ENCODE peak calls at places on chromosomes 1 and 21, in nine cellular contexts. U is fibroblast of villous mesenchyme, R is tibial artery, X is lower leg skin, F is fibroblast of the aortic adventitia, M is ascending aorta, H is left lung, Z is B cell, W is epithelial cell of esophagus. E is an unnamed sample.

GRCh38 chr1:208476825-208477170 is 232.6 kb upstream of the PLXNA2 start:
- DNase-seq in U (no peak), R (no peak), X (no peak), F (no peak), M (no peak), H (no peak), Z (no peak), W (no peak), E (no peak)

GRCh38 chr1:201731592-201731991 is 97.4 kb upstream of the IPO9 start:
- DNase-seq in U (peak), R (no peak), X (no peak), F (no peak), M (no peak), H (no peak), Z (no peak), W (no peak), E (no peak)

GRCh38 chr1:221622389-221622788 is 119.5 kb downstream of the DUSP10 start:
- DNase-seq in U (no peak), R (no peak), X (no peak), F (no peak), M (no peak), H (no peak), Z (no peak), W (no peak), E (no peak)

GRCh38 chr1:47894718-47895393 is 102.3 kb downstream of the TRABD2B start:
- DNase-seq in U (peak), R (peak), X (peak), F (no peak), M (no peak), H (peak), Z (no peak), W (peak), E (no peak)

GRCh38 chr1:157968503-157968902 is 24.9 kb upstream of the KIRREL1 start:
- DNase-seq in U (peak), R (peak), X (peak), F (peak), M (peak), H (no peak), Z (no peak), W (peak), E (no peak)

GRCh38 chr1:208291923-208292711 is 47.9 kb upstream of the PLXNA2 start:
- DNase-seq in U (no peak), R (no peak), X (no peak), F (peak), M (no peak), H (no peak), Z (no peak), W (no peak), E (no peak)

GRCh38 chr21:41952568-41953248 is 1.1 kb downstream of the C2CD2 start:
- DNase-seq in U (no peak), R (no peak), X (no peak), F (peak), M (no peak), H (no peak), Z (no peak), W (no peak), E (no peak)

GRCh38 chr1:57623039-57623790 is 199.4 kb upstream of the DAB1 start:
- DNase-seq in U (no peak), R (no peak), X (no peak), F (no peak), M (no peak), H (no peak), Z (no peak), W (no peak), E (peak)

GRCh38 chr1:46521417-46521816 is 30.0 kb downstream of the KNCN start:
- DNase-seq in U (no peak), R (no peak), X (no peak), F (no peak), M (no peak), H (no peak), Z (no peak), W (no peak), E (no peak)

GRCh38 chr1:67525053-67525760 is 95.0 kb upstream of the SERBP1 start:
- DNase-seq in U (no peak), R (no peak), X (no peak), F (no peak), M (no peak), H (no peak), Z (no peak), W (no peak), E (no peak)

GRCh38 chr1:15425961-15426360 is 12.3 kb upstream of the CTRC start:
- DNase-seq in U (no peak), R (no peak), X (no peak), F (no peak), M (no peak), H (no peak), Z (no peak), W (no peak), E (no peak)

GRCh38 chr1:15424981-15425380 is 13.3 kb upstream of the CTRC start:
- DNase-seq in U (no peak), R (no peak), X (no peak), F (no peak), M (no peak), H (no peak), Z (no peak), W (no peak), E (no peak)

GRCh38 chr1:15427280-15427666 is 11.0 kb upstream of the CTRC start:
- DNase-seq in U (no peak), R (no peak), X (no peak), F (no peak), M (no peak), H (no peak), Z (no peak), W (no peak), E (no peak)

GRCh38 chr1:15425521-15425920 is 12.7 kb upstream of the CTRC start:
- DNase-seq in U (no peak), R (no peak), X (no peak), F (no peak), M (no peak), H (no peak), Z (no peak), W (no peak), E (no peak)

DNA sequence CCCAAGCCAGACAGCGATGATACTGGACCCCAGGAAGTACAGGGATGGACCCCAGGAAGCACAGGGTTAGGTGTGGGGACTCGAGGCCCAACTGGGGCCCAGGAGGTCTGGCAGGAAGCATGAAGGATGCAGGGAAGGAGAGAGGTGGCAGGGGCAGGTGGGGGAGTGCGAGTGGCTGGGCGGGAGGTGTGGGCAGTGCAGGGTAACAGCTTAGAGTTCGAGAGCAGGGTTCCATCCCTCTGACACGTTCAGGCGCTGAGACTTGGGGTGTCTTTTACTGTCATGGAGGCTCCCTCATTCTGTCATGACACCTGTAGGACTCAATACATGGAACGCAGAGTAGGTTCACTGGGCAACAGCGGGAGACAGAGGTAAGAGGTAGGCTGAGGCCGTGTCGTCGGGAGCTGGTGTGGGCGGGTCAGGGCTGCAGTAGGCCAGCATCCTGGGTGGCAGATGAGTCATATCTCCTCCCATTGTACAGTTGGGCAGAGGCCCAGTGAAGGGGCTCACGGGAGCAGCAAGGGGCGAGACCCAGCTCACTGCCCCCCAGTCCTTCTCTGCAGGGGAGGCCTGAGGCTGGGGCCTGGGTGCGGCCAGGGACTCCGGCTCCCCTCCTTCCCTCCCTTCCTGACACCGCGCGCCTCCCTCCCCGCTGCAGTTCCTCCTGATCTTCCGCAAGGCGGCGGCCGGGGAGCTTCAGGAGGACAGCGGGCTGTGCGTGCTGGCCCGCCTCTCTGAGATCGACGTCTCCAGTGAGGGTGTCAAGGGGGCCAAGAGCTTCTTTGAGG is 11.6 kb upstream of the CTRC start:
- DNase-seq in U (peak), R (no peak), X (no peak), F (no peak), M (no peak), H (no peak), Z (no peak), W (peak), E (no peak)
- TF ChIP-seq CTCF in U (peak), R (no peak), X (no peak), F (no peak), M (no peak), H (peak), Z (no peak), W (no peak), E (no peak)

DNA sequence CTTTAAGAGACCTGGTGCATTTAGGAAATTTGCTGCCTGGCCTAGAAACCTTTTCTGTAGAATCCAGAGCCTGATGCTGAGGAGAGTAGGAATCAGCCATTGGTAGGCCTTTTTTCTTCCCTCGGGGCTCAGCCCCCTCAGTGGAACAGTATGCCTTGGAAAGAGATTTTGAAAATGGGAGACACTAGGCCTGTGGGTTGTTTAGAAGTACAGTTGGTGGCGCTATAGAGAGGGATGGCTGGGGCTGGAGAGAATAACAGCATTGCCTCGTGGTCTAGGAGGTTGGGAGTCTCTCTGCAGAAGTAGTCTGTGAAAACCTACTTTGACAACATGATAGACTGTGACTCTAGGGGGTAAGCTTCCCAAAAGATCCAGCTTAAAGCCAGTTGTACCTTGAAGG is 8.2 kb downstream of the KIF2C start:
- DNase-seq in U (no peak), R (no peak), X (no peak), F (no peak), M (no peak), H (no peak), Z (no peak), W (no peak), E (no peak)
- TF ChIP-seq CTCF in U (no peak), R (no peak), X (no peak), F (no peak), M (no peak), H (no peak), Z (no peak), W (no peak), E (no peak)

DNA sequence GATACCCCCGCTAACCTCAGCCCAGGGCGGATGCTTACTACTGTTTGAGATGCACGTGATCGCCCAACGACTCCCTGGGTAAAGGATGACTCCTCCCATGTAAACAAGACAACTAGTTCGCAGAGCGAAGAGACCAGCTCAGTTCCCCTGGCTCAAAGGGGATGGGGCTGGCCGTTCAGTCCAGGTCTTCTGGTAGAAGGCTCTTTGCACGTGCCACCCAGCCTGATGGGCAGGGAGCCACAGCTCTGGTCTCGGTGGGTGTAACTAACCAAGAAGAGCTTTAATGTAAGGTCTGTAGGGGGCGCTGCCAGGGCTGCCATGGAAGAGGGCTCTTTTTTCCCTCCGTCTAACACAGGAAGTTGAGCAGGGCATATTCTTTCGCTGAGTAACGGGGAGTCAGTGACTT is 49.4 kb upstream of the PARP1 start:
- DNase-seq in U (no peak), R (no peak), X (no peak), F (no peak), M (no peak), H (no peak), Z (no peak), W (no peak), E (peak)
- TF ChIP-seq CTCF in U (no peak), R (no peak), X (no peak), F (no peak), M (no peak), H (no peak), Z (peak), W (no peak), E (peak)

GRCh38 chr1:233320023-233320422 is 7.5 kb upstream of the MAP3K21 start:
- DNase-seq in U (no peak), R (no peak), X (no peak), F (no peak), M (no peak), H (no peak), Z (no peak), W (no peak), E (no peak)
- TF ChIP-seq CTCF in U (no peak), R (no peak), X (no peak), F (no peak), M (no peak), H (no peak), Z (no peak), W (no peak), E (no peak)

DNA sequence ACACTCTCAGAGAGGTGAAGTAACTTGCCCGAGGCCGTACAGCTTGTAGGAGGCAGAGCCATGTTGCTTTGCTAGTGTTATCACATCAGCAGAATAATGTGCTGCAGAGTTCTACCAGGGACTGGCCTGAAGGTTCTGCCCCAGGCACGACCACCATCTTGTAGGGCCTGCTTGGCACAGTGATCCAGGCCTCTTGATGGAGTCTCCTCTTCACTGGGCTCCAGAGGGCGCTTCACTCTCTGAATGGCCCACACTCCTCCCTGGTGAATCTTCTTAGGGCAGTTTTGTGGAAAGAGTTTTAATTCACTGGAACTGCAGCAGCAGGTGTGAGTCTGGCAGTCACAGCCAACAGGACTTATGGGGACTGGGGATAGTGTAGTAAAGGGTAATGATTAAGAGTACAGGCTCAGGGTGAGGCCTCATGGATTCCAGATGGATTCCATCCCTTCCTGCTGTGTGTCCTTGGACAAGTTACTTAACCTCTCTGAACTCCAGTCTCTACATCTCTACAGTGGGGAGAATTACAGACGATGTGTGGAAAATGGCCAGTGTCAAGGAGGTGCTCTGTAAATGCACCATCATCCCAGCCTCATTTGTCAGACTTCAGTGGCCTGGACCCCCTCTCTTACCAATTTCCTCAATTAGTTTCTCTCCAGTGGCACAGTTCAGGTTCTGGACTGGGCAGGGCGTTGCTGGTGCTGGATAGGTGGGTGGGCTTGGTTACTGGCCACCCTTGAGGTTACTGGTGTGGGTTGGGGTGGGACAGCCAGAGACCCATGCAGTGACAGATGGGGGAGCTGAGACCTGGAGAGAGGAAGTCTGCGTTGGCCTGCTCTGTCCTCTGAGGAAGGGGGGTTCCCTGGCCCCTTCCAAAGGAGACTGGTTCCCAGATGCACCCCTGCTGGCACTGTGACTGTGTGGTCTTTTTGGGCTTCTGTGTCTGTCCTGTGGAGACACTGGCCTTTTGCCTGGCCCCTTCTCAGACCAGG is 45.9 kb upstream of the CSF3R start:
- DNase-seq in U (no peak), R (no peak), X (no peak), F (no peak), M (peak), H (no peak), Z (no peak), W (peak), E (no peak)
- TF ChIP-seq CTCF in U (no peak), R (no peak), X (no peak), F (no peak), M (no peak), H (no peak), Z (no peak), W (peak), E (no peak)

GRCh38 chr21:32749662-32750061 is 21.8 kb upstream of the SYNJ1 start:
- DNase-seq in U (no peak), R (no peak), X (no peak), F (no peak), M (no peak), H (no peak), Z (no peak), W (no peak), E (no peak)
- TF ChIP-seq CTCF in U (no peak), R (no peak), X (no peak), F (no peak), M (no peak), H (no peak), Z (no peak), W (no peak), E (no peak)

GRCh38 chr1:219573158-219573557 is 39.7 kb downstream of the ZC3H11B start:
- DNase-seq in U (no peak), R (no peak), X (no peak), F (no peak), M (no peak), H (no peak), Z (no peak), W (no peak), E (no peak)

GRCh38 chr1:219564072-219564471 is 48.8 kb downstream of the ZC3H11B start:
- DNase-seq in U (no peak), R (no peak), X (no peak), F (no peak), M (no peak), H (no peak), Z (no peak), W (no peak), E (no peak)

GRCh38 chr1:219563568-219563967 is 49.3 kb downstream of the ZC3H11B start:
- DNase-seq in U (no peak), R (no peak), X (no peak), F (no peak), M (no peak), H (no peak), Z (no peak), W (no peak), E (no peak)

GRCh38 chr1:219568728-219569127 is 44.2 kb downstream of the ZC3H11B start:
- DNase-seq in U (no peak), R (no peak), X (no peak), F (no peak), M (no peak), H (no peak), Z (no peak), W (peak), E (no peak)

DNA sequence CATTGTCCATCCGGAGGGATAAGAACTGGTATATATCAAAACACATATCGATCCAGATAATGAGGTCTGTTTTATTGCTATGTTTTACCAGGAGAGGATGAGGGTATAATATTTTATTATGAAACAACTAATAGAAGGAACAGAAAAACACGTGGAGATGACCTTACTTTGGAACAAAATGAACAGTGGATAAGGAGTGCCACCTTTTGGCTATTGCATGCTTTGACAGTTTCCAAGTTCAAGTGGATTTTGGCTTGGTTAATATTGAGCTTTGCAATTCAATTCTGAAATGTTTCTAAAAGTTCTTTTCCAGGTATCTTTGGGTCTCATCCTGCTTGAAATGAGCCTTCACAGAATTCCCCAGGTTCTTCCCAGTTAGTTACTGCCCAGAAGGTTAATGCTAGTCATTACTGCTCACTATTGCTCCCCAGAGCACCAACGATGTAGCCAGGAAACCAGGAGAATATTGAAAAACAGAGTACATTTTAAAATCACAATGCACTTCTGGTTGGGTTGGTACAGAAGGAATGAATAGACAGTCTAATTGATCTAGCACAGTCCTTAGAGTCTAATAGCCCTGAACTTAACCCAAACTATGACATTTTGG is 45.5 kb downstream of the ZC3H11B start:
- DNase-seq in U (peak), R (no peak), X (no peak), F (peak), M (no peak), H (no peak), Z (no peak), W (peak), E (no peak)
- TF ChIP-seq CTCF in U (peak), R (peak), X (peak), F (peak), M (peak), H (peak), Z (no peak), W (peak), E (no peak)

GRCh38 chr1:159932296-159933285 is 7.3 kb upstream of the TAGLN2 start:
- DNase-seq in U (no peak), R (no peak), X (no peak), F (no peak), M (no peak), H (no peak), Z (no peak), W (peak), E (no peak)
- TF ChIP-seq CTCF in U (no peak), R (no peak), X (no peak), F (no peak), M (no peak), H (no peak), Z (no peak), W (no peak), E (no peak)

GRCh38 chr1:115275216-115275615 is 62.8 kb downstream of the NGF start:
- DNase-seq in U (peak), R (no peak), X (no peak), F (no peak), M (no peak), H (no peak), Z (no peak), W (peak), E (no peak)
- TF ChIP-seq CTCF in U (peak), R (peak), X (no peak), F (peak), M (peak), H (no peak), Z (no peak), W (peak), E (peak)

DNA sequence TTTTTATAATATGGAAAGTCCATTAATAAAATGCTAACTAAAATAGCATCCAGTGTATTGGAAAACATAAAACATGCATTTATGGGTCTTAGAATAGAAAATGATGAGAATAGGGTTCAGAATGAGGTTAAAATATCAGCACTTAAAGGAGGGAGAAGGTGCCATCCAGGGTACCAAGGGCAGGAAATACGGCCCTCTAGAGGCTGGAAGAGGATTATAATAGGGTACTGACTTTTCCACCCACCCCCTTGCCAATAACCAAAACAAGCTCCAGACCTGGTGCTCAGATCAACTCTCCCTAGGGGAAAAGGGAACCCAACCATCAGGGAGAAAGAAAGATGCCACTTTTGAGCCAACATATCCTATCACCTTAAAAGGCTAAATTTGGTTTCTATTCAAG is 26.7 kb downstream of the ASTN1 start:
- DNase-seq in U (no peak), R (no peak), X (no peak), F (no peak), M (no peak), H (no peak), Z (no peak), W (no peak), E (no peak)
- TF ChIP-seq CTCF in U (no peak), R (no peak), X (no peak), F (no peak), M (no peak), H (no peak), Z (no peak), W (no peak), E (no peak)

E was measured in activated CD8-positive, alpha-beta T cell treated with anti-CD3 and anti-CD28 coated beads for 36 hours.